ENCODE peak calls at places on chromosome 3, in eight cellular contexts. U is naive thymus-derived CD4-positive, alpha-beta T cell; Y is effector memory CD4-positive, alpha-beta T cell; N is CD4-positive, alpha-beta T cell; E is IMR-90; H is osteoblast; L is right atrium auricular region; F is neuronal stem cell. K is an unnamed sample.

GRCh38 chr3:189165092-189165491 is 6.7 kb upstream of the TPRG1 start:
- DNase-seq in U (no peak), Y (no peak), N (no peak), E (no peak), H (no peak), L (no peak), F (no peak), K (no peak)

GRCh38 chr3:127256138-127256537 is 31.7 kb downstream of the PRR20G start:
- DNase-seq in U (no peak), Y (no peak), N (no peak), E (no peak), H (no peak), L (peak; percentile 9), F (no peak), K (no peak)

GRCh38 chr3:44355634-44356033 is 17.1 kb downstream of the TCAIM start:
- DNase-seq in U (no peak), Y (no peak), N (no peak), E (peak; percentile 91), H (peak; percentile 94), L (no peak), F (no peak), K (peak; percentile 79)

GRCh38 chr3:106004137-106004600 is 135.4 kb upstream of the CBLB start:
- DNase-seq in U (no peak), Y (no peak), N (no peak), E (peak; percentile 91), H (peak; percentile 47), L (no peak), F (no peak), K (peak; percentile 84)

GRCh38 chr3:67509471-67510075 is 144.8 kb downstream of the SUCLG2 start:
- DNase-seq in U (no peak), Y (no peak), N (no peak), E (peak; percentile 6), H (peak; percentile 39), L (no peak), F (no peak), K (no peak)

GRCh38 chr3:17195192-17195611 is 310.4 kb downstream of the PLCL2 start:
- DNase-seq in U (no peak), Y (no peak), N (no peak), E (peak; percentile 29), H (no peak), L (no peak), F (no peak), K (peak; percentile 31)

GRCh38 chr3:170448530-170449110 is 30.0 kb downstream of the CLDN11 start:
- DNase-seq in U (no peak), Y (no peak), N (no peak), E (peak; percentile 33), H (no peak), L (no peak), F (no peak), K (no peak)

GRCh38 chr3:15356186-15356585 is 23.8 kb upstream of the SH3BP5 start:
- DNase-seq in U (no peak), Y (no peak), N (no peak), E (peak; percentile 31), H (no peak), L (no peak), F (no peak), K (peak; percentile 13)

GRCh38 chr3:140243536-140243935 is 308.6 kb downstream of the CLSTN2 start:
- DNase-seq in U (no peak), Y (no peak), N (no peak), E (no peak), H (no peak), L (no peak), F (no peak), K (no peak)

GRCh38 chr3:138881233-138881632 is 46.5 kb upstream of the PIK3CB start:
- DNase-seq in U (no peak), Y (no peak), N (no peak), E (no peak), H (no peak), L (no peak), F (no peak), K (no peak)

GRCh38 chr3:120396469-120396868 is 47.3 kb upstream of the LRRC58 start:
- DNase-seq in U (no peak), Y (no peak), N (no peak), E (no peak), H (no peak), L (no peak), F (no peak), K (no peak)

GRCh38 chr3:184448321-184449160 is 68.7 kb downstream of the CHRD start:
- DNase-seq in U (no peak), Y (no peak), N (no peak), E (peak; percentile 71), H (peak; percentile 77), L (no peak), F (no peak), K (peak; percentile 82)

GRCh38 chr3:136678981-136679380 is 73.2 kb downstream of the STAG1 start:
- DNase-seq in U (no peak), Y (no peak), N (no peak), E (no peak), H (peak; percentile 26), L (no peak), F (no peak), K (no peak)

GRCh38 chr3:157786216-157786615 is 283.0 kb upstream of the VEPH1 start:
- DNase-seq in U (no peak), Y (no peak), N (no peak), E (peak; percentile 86), H (peak; percentile 83), L (no peak), F (no peak), K (no peak)

GRCh38 chr3:112643621-112644236 is 2.8 kb upstream of the CCDC80 start:
- DNase-seq in U (no peak), Y (no peak), N (no peak), E (no peak), H (no peak), L (no peak), F (no peak), K (no peak)

GRCh38 chr3:105585-105984 is 91.0 kb upstream of the CHL1 start:
- DNase-seq in U (no peak), Y (no peak), N (no peak), E (no peak), H (no peak), L (no peak), F (no peak), K (no peak)
- H3K27ac ChIP-seq in U (no peak overlapping the region), Y (no peak overlapping the region), N (no peak overlapping the region), E (no peak overlapping the region), H (no peak overlapping the region), L (no peak overlapping the region), F (no peak overlapping the region), K (no peak overlapping the region)

GRCh38 chr3:51940648-51941421 is 869 bp downstream of the RRP9 start:
- DNase-seq in U (no peak), Y (no peak), N (no peak), E (no peak), H (peak; percentile 86), L (no peak), F (no peak), K (no peak)

GRCh38 chr3:51942603-51943450 is 664 bp downstream of the PARP3 start:
- DNase-seq in U (no peak), Y (peak; percentile 21), N (peak; percentile 56), E (peak; percentile 52), H (peak; percentile 99), L (peak; percentile 82), F (no peak), K (peak; percentile 16)

GRCh38 chr3:51943451-51944391 is 1.6 kb downstream of the PARP3 start:
- DNase-seq in U (no peak), Y (no peak), N (no peak), E (no peak), H (peak; percentile 54), L (no peak), F (no peak), K (no peak)

GRCh38 chr3:51941447-51941797 is 282 bp downstream of the RRP9 start:
- DNase-seq in U (no peak), Y (no peak), N (no peak), E (no peak), H (no peak), L (no peak), F (no peak), K (no peak)

DNA sequence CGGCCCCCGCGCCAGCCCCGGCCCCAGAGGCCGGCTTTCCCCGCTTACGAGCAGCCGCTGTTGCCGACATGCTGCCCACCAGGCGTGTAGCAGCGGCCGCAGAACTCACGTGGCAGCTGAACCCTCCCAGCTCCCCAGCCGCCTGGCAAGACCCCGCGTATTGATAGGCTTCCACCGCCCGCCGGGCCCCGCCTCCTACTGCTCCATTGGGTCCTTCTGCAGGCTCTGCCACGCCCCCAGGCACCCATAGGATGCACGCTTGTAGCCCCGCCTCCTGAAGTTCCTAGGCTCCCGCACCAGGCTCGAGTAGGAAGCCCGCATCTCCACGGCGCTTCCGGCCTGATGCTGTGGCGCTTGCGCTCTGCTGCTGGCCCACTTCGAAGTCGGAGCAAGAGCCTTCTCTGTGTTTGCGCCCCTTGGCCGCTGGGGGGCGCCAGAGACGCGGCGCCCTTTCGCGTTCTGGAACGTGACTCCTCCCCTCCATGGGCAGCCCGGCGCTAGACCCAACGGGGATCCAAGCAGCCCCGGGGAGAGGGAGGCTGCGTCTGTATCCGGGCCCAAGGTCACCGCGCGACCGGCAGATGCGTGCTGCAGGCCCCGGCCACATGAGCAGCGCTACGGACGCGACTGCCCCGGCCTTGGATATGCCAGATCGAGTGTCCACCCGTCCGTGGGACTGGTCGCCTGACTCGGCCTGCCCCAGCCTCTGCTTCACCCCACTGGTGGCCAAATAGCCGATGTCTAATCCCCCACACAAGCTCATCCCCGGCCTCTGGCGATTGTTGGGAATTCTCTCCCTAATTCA is at the start of the genes PARP3 and RRP9:
- DNase-seq in U (peak; percentile 99), Y (peak; percentile 99), N (peak; percentile 99), E (peak; percentile 100), H (peak; percentile 100), L (peak; percentile 100), F (peak; percentile 100), K (peak; percentile 100)
- H3K27ac ChIP-seq in U (peak within 1 kb of the TSS; percentile 80), Y (peak within 1 kb of the TSS; percentile 68), N (peak within 1 kb of the TSS; percentile 39), E (peak within 1 kb of the TSS; percentile 79), H (peak within 1 kb of the TSS; percentile 89), L (peak within 1 kb of the TSS; percentile 96), F (no peak within 1 kb of the TSS), K (peak within 1 kb of the TSS; percentile 66)

DNA sequence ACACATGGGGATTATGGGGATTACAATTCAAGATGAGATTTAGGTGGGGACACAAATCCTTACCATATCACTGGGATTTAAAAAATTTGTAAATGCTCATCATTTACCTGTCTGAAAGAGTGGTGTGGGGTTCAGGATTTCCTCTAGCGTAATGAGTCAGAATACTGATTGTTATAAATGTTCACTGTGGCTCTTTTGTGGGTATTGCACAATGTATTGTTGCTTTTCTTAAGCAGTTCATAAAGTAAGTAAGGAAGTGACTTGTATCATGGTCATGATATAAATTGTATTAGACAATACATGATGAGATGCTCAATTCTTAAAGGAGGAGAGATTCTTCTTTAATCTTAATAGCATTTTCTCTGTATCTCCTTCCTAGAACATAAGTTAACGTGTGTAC is 262.1 kb downstream of the CNTN4 start:
- DNase-seq in U (no peak), Y (no peak), N (no peak), E (no peak), H (no peak), L (no peak), F (no peak), K (no peak)
- H3K27ac ChIP-seq in U (no peak overlapping the region), Y (no peak overlapping the region), N (no peak overlapping the region), E (no peak overlapping the region), H (no peak overlapping the region), L (no peak overlapping the region), F (no peak overlapping the region), K (no peak overlapping the region)

DNA sequence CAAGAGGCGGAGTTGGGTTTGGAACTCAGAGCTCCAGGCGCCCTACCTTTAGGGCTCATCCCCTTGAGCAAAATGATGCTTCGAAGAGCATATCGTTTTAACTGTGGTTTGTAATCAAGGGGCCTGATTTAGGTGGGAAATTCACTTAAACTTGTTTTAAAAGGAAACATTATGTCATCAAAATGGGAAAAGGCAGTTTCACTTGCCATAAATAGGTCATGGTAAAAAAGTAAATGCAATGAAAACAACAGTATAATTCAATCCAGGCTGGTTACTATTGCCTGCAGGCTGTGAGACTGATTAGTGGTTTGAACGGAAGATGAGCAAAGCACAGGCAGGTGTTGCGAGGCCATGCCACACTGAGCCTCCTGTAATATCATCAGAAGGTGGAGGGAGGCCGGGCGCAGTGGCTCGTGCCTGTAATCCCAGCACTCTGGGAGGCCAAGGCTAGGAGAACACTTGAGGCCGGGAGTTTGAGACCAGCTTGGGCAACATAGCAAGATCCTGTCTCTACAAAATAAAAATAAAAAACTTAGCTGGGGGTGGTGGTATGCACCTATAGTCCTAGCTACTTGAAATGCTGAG is 2.1 kb downstream of the HDAC11 start:
- DNase-seq in U (no peak), Y (no peak), N (no peak), E (no peak), H (peak; percentile 32), L (no peak), F (no peak), K (no peak)
- H3K27ac ChIP-seq in U (no peak overlapping the region), Y (no peak overlapping the region), N (no peak overlapping the region), E (no peak overlapping the region), H (no peak overlapping the region), L (no peak overlapping the region), F (no peak overlapping the region), K (no peak overlapping the region)